ENCODE peak calls at places on chromosomes 12 and 14, in five cellular contexts. E is RCC 7860; X is brain microvascular endothelial cell; D is activated CD8-positive, alpha-beta memory T cell treated with anti-CD3 and anti-CD28 coated beads for 24 hours; A is activated T-helper 1 cell treated with Interleukin-2 at 50 U/mL for 16 hours. T is an unnamed sample.

GRCh38 chr14:65075628-65076325 is 26.5 kb downstream of the MAX start:
- DNase-seq in E (no peak), X (no peak), D (no peak), A (no peak), T (no peak)

GRCh38 chr14:104610749-104611310 is 6.3 kb upstream of the TMEM179 start:
- DNase-seq in E (no peak), X (no peak), D (peak), A (no peak), T (no peak)

GRCh38 chr14:103436533-103436932 is 51.3 kb downstream of the MARK3 start:
- DNase-seq in E (no peak), X (peak), D (no peak), A (no peak), T (no peak)

GRCh38 chr12:117098071-117098360 is 1.2 kb downstream of the TESC start:
- DNase-seq in E (no peak), X (no peak), D (no peak), A (no peak), T (no peak)

GRCh38 chr14:85463512-85463911 is 66.4 kb upstream of the FLRT2 start:
- DNase-seq in E (no peak), X (no peak), D (no peak), A (no peak), T (no peak)

GRCh38 chr14:79728331-79728730 is 483.0 kb downstream of the DIO2 start:
- DNase-seq in E (no peak), X (no peak), D (no peak), A (no peak), T (no peak)

GRCh38 chr12:71871116-71871515 is 31.6 kb downstream of the TBC1D15 start:
- DNase-seq in E (no peak), X (no peak), D (no peak), A (no peak), T (no peak)

GRCh38 chr12:124302807-124303578 is 8.1 kb downstream of the RFLNA start:
- DNase-seq in E (no peak), X (no peak), D (no peak), A (no peak), T (no peak)

T was measured in T-helper 17 cell.